ENCODE peak calls at places on chromosome 14, in five cellular contexts. One of them, this sample, is unnamed.

GRCh38 chr14:104697892-104698583 is 8.6 kb downstream of the INF2 start:
- DNase-seq in AG09309: no peak
- DNase-seq in hepatocyte: no peak
- DNase-seq in left lung: no peak
- DNase-seq in mucosa of descending colon: no peak
- DNase-seq in this sample: no peak

GRCh38 chr14:90815817-90816662 is at the start of gene TTC7B:
- DNase-seq in AG09309: no peak
- DNase-seq in hepatocyte: peak
- DNase-seq in left lung: no peak
- DNase-seq in mucosa of descending colon: peak
- DNase-seq in this sample: peak

GRCh38 chr14:77105118-77105517 is 7.1 kb downstream of the CIPC start:
- DNase-seq in AG09309: no peak
- DNase-seq in hepatocyte: no peak
- DNase-seq in left lung: no peak
- DNase-seq in mucosa of descending colon: no peak
- DNase-seq in this sample: no peak

GRCh38 chr14:77738559-77739250 is 22.3 kb downstream of the SNW1 start:
- DNase-seq in AG09309: no peak
- DNase-seq in hepatocyte: no peak
- DNase-seq in left lung: no peak
- DNase-seq in mucosa of descending colon: peak
- DNase-seq in this sample: no peak

GRCh38 chr14:105255021-105255507 is 6.7 kb downstream of the BTBD6 start:
- DNase-seq in AG09309: no peak
- DNase-seq in hepatocyte: no peak
- DNase-seq in left lung: no peak
- DNase-seq in mucosa of descending colon: no peak
- DNase-seq in this sample: no peak

GRCh38 chr14:33932526-33933292 is 18.2 kb downstream of the EGLN3 start:
- DNase-seq in AG09309: no peak
- DNase-seq in hepatocyte: no peak
- DNase-seq in left lung: no peak
- DNase-seq in mucosa of descending colon: no peak
- DNase-seq in this sample: no peak

GRCh38 chr14:103969961-103970360 is 27.6 kb upstream of the RD3L start:
- DNase-seq in AG09309: no peak
- DNase-seq in hepatocyte: no peak
- DNase-seq in left lung: no peak
- DNase-seq in mucosa of descending colon: no peak
- DNase-seq in this sample: no peak

GRCh38 chr14:77314539-77314938 is 6.1 kb downstream of the POMT2 start:
- DNase-seq in AG09309: no peak
- DNase-seq in hepatocyte: no peak
- DNase-seq in left lung: no peak
- DNase-seq in mucosa of descending colon: no peak
- DNase-seq in this sample: no peak

GRCh38 chr14:69226736-69227135 is 33.2 kb upstream of the GALNT16 start:
- DNase-seq in AG09309: no peak
- DNase-seq in hepatocyte: no peak
- DNase-seq in left lung: no peak
- DNase-seq in mucosa of descending colon: no peak
- DNase-seq in this sample: no peak

GRCh38 chr14:75454963-75455546 is 27.2 kb downstream of the JDP2 start:
- DNase-seq in AG09309: peak
- DNase-seq in hepatocyte: peak
- DNase-seq in left lung: peak
- DNase-seq in mucosa of descending colon: no peak
- DNase-seq in this sample: no peak

GRCh38 chr14:92792885-92793284 is 1.2 kb upstream of the GOLGA5 start:
- DNase-seq in AG09309: no peak
- DNase-seq in hepatocyte: no peak
- DNase-seq in left lung: no peak
- DNase-seq in mucosa of descending colon: no peak
- DNase-seq in this sample: no peak

GRCh38 chr14:105224845-105225585 is 23.3 kb upstream of the BTBD6 start:
- DNase-seq in AG09309: no peak
- DNase-seq in hepatocyte: no peak
- DNase-seq in left lung: no peak
- DNase-seq in mucosa of descending colon: no peak
- DNase-seq in this sample: no peak

GRCh38 chr14:67446371-67447032 is 34.5 kb upstream of the PLEK2 start:
- DNase-seq in AG09309: no peak
- DNase-seq in hepatocyte: peak
- DNase-seq in left lung: no peak
- DNase-seq in mucosa of descending colon: peak
- DNase-seq in this sample: no peak

GRCh38 chr14:70622111-70622712 is 19.5 kb upstream of the TTC9 start:
- DNase-seq in AG09309: no peak
- DNase-seq in hepatocyte: peak
- DNase-seq in left lung: no peak
- DNase-seq in mucosa of descending colon: peak
- DNase-seq in this sample: no peak

GRCh38 chr14:61406198-61406597 is 84.8 kb downstream of the PRKCH start:
- DNase-seq in AG09309: no peak
- DNase-seq in hepatocyte: no peak
- DNase-seq in left lung: no peak
- DNase-seq in mucosa of descending colon: no peak
- DNase-seq in this sample: no peak

GRCh38 chr14:61406670-61407069 is 85.3 kb downstream of the PRKCH start:
- DNase-seq in AG09309: no peak
- DNase-seq in hepatocyte: no peak
- DNase-seq in left lung: no peak
- DNase-seq in mucosa of descending colon: no peak
- DNase-seq in this sample: no peak

GRCh38 chr14:61401461-61401860 is 80.1 kb downstream of the PRKCH start:
- DNase-seq in AG09309: no peak
- DNase-seq in hepatocyte: no peak
- DNase-seq in left lung: no peak
- DNase-seq in mucosa of descending colon: no peak
- DNase-seq in this sample: no peak

GRCh38 chr14:61404637-61405036 is 83.3 kb downstream of the PRKCH start:
- DNase-seq in AG09309: no peak
- DNase-seq in hepatocyte: no peak
- DNase-seq in left lung: no peak
- DNase-seq in mucosa of descending colon: no peak
- DNase-seq in this sample: no peak

GRCh38 chr14:61403411-61403810 is 82.0 kb downstream of the PRKCH start:
- DNase-seq in AG09309: no peak
- DNase-seq in hepatocyte: no peak
- DNase-seq in left lung: no peak
- DNase-seq in mucosa of descending colon: no peak
- DNase-seq in this sample: no peak
- TF ChIP-seq CTCF in AG09309: no peak
- TF ChIP-seq CTCF in hepatocyte: no peak
- TF ChIP-seq CTCF in left lung: no peak
- TF ChIP-seq CTCF in mucosa of descending colon: no peak
- TF ChIP-seq CTCF in this sample: no peak

GRCh38 chr14:66036598-66036997 is 449.6 kb upstream of the CCDC196 start:
- DNase-seq in AG09309: no peak
- DNase-seq in hepatocyte: no peak
- DNase-seq in left lung: no peak
- DNase-seq in mucosa of descending colon: no peak
- DNase-seq in this sample: no peak

GRCh38 chr14:66037361-66037760 is 448.8 kb upstream of the CCDC196 start:
- DNase-seq in AG09309: no peak
- DNase-seq in hepatocyte: no peak
- DNase-seq in left lung: no peak
- DNase-seq in mucosa of descending colon: no peak
- DNase-seq in this sample: no peak

GRCh38 chr14:66039495-66039894 is 446.7 kb upstream of the CCDC196 start:
- DNase-seq in AG09309: no peak
- DNase-seq in hepatocyte: no peak
- DNase-seq in left lung: no peak
- DNase-seq in mucosa of descending colon: no peak
- DNase-seq in this sample: no peak

GRCh38 chr14:66043921-66044320 is 442.2 kb upstream of the CCDC196 start:
- DNase-seq in AG09309: peak
- DNase-seq in hepatocyte: no peak
- DNase-seq in left lung: no peak
- DNase-seq in mucosa of descending colon: no peak
- DNase-seq in this sample: no peak

GRCh38 chr14:66038214-66038977 is 447.8 kb upstream of the CCDC196 start:
- DNase-seq in AG09309: peak
- DNase-seq in hepatocyte: peak
- DNase-seq in left lung: peak
- DNase-seq in mucosa of descending colon: peak
- DNase-seq in this sample: no peak
- TF ChIP-seq CTCF in AG09309: no peak
- TF ChIP-seq CTCF in hepatocyte: no peak
- TF ChIP-seq CTCF in left lung: no peak
- TF ChIP-seq CTCF in mucosa of descending colon: no peak
- TF ChIP-seq CTCF in this sample: no peak

DNA sequence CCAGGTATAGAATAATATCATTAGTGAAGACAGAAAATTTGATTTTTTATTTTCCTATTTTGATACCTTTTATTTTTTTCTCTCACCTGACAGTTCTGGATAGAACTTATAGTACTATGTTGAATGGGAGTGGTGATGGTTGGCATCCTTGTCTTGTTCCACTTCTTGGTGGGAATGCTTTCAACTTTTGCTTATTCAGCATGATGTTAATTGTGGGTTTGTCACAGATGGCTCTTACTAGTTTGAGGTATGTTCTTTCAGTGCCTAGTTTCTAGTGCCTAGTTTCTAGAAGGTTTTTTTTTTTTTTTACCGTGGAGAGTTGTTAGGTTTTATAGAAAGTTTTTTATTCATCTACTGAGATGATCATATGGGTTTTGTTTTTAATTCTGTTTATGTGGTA is 516.3 kb upstream of the NOVA1 start:
- DNase-seq in AG09309: no peak
- DNase-seq in hepatocyte: no peak
- DNase-seq in left lung: no peak
- DNase-seq in mucosa of descending colon: no peak
- DNase-seq in this sample: no peak
- TF ChIP-seq CTCF in AG09309: no peak
- TF ChIP-seq CTCF in hepatocyte: no peak
- TF ChIP-seq CTCF in left lung: no peak
- TF ChIP-seq CTCF in mucosa of descending colon: no peak
- TF ChIP-seq CTCF in this sample: no peak

GRCh38 chr14:45939572-45939971 is 686.6 kb upstream of the MIS18BP1 start:
- DNase-seq in AG09309: no peak
- DNase-seq in hepatocyte: no peak
- DNase-seq in left lung: no peak
- DNase-seq in mucosa of descending colon: no peak
- DNase-seq in this sample: no peak

GRCh38 chr14:45946251-45946650 is 693.2 kb upstream of the MIS18BP1 start:
- DNase-seq in AG09309: no peak
- DNase-seq in hepatocyte: no peak
- DNase-seq in left lung: no peak
- DNase-seq in mucosa of descending colon: no peak
- DNase-seq in this sample: no peak

GRCh38 chr14:45940318-45940717 is 687.3 kb upstream of the MIS18BP1 start:
- DNase-seq in AG09309: no peak
- DNase-seq in hepatocyte: no peak
- DNase-seq in left lung: no peak
- DNase-seq in mucosa of descending colon: no peak
- DNase-seq in this sample: no peak
- TF ChIP-seq CTCF in AG09309: no peak
- TF ChIP-seq CTCF in hepatocyte: no peak
- TF ChIP-seq CTCF in left lung: no peak
- TF ChIP-seq CTCF in mucosa of descending colon: no peak
- TF ChIP-seq CTCF in this sample: no peak

GRCh38 chr14:100904307-100905019 is 941 bp upstream of the RTL1 start:
- DNase-seq in AG09309: no peak
- DNase-seq in hepatocyte: peak
- DNase-seq in left lung: peak
- DNase-seq in mucosa of descending colon: no peak
- DNase-seq in this sample: no peak
- TF ChIP-seq CTCF in AG09309: peak
- TF ChIP-seq CTCF in hepatocyte: peak
- TF ChIP-seq CTCF in left lung: no peak
- TF ChIP-seq CTCF in mucosa of descending colon: no peak
- TF ChIP-seq CTCF in this sample: peak

GRCh38 chr14:96162265-96162664 is 42.4 kb upstream of the BDKRB2 start:
- DNase-seq in AG09309: no peak
- DNase-seq in hepatocyte: no peak
- DNase-seq in left lung: no peak
- DNase-seq in mucosa of descending colon: no peak
- DNase-seq in this sample: peak
- TF ChIP-seq CTCF in AG09309: no peak
- TF ChIP-seq CTCF in hepatocyte: no peak
- TF ChIP-seq CTCF in left lung: no peak
- TF ChIP-seq CTCF in mucosa of descending colon: no peak
- TF ChIP-seq CTCF in this sample: no peak

GRCh38 chr14:44658389-44658696 is 151.3 kb upstream of the FSCB start:
- DNase-seq in AG09309: no peak
- DNase-seq in hepatocyte: no peak
- DNase-seq in left lung: no peak
- DNase-seq in mucosa of descending colon: no peak
- DNase-seq in this sample: no peak

GRCh38 chr14:44652640-44653039 is 145.6 kb upstream of the FSCB start:
- DNase-seq in AG09309: no peak
- DNase-seq in hepatocyte: no peak
- DNase-seq in left lung: no peak
- DNase-seq in mucosa of descending colon: no peak
- DNase-seq in this sample: no peak

GRCh38 chr14:44657153-44657552 is 150.1 kb upstream of the FSCB start:
- DNase-seq in AG09309: no peak
- DNase-seq in hepatocyte: no peak
- DNase-seq in left lung: no peak
- DNase-seq in mucosa of descending colon: no peak
- DNase-seq in this sample: no peak

GRCh38 chr14:44662250-44662891 is 155.3 kb upstream of the FSCB start:
- DNase-seq in AG09309: no peak
- DNase-seq in hepatocyte: no peak
- DNase-seq in left lung: no peak
- DNase-seq in mucosa of descending colon: no peak
- DNase-seq in this sample: no peak

DNA sequence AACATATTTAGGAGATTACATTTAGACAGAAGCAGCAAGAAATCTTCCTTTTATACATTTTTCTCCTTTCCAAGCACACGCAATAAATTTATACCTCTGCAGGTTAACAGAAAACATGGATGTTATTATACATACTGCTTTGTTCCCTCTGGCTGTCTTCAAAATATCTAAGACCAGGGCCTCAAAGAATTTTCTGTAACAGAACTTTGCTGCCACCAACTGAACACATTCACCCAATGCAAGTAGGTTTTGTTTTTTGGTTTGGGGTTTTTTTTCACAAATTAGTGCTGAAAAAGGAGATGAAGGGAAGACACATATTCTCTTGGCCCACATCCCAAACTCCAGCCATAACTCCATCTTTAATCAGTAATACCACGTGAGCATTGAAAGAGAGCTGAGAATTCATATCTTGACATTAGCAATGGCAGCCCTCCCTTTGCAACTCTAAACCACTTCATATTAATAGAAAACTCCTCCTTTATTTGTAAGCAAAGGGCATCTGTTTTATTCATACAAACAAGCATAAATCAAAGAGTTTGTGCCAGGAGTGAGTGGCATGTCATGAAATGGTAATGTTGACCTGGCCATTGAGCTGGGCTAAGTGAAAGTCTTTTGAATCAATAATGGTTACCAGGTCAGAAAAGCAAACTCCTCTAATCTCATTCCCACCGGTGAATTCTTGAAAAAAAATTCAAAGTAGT is 150.8 kb upstream of the FSCB start:
- DNase-seq in AG09309: peak
- DNase-seq in hepatocyte: peak
- DNase-seq in left lung: no peak
- DNase-seq in mucosa of descending colon: no peak
- DNase-seq in this sample: no peak
- TF ChIP-seq CTCF in AG09309: peak
- TF ChIP-seq CTCF in hepatocyte: peak
- TF ChIP-seq CTCF in left lung: no peak
- TF ChIP-seq CTCF in mucosa of descending colon: no peak
- TF ChIP-seq CTCF in this sample: peak

This sample was measured in mesothelial cell of epicardium.